ENCODE peak calls at places on chromosomes 13 and 19, in six cellular contexts. I is WTC11, P is HepG2, A is GM23338, L is GM12878, E is H1. B is an unnamed sample.

GRCh38 chr13:91185294-91185863 is 162.1 kb upstream of the MIR17HG start:
- DNase-seq in I (no peak), P (peak), A (peak), L (no peak), E (no peak), B (no peak)

GRCh38 chr13:37889102-37889501 is 19.5 kb upstream of the TRPC4 start:
- DNase-seq in I (no peak), P (no peak), A (no peak), L (no peak), E (no peak), B (no peak)

GRCh38 chr19:2544576-2545415 is 68.9 kb downstream of the GADD45B start:
- DNase-seq in I (peak), P (no peak), A (no peak), L (no peak), E (no peak), B (no peak)

GRCh38 chr13:38879278-38879677 is 111.4 kb downstream of the STOML3 start:
- DNase-seq in I (no peak), P (no peak), A (no peak), L (no peak), E (no peak), B (no peak)

GRCh38 chr19:31138077-31138476 is 211.2 kb downstream of the TSHZ3 start:
- DNase-seq in I (no peak), P (no peak), A (no peak), L (no peak), E (no peak), B (no peak)

GRCh38 chr13:84263354-84264069 is 381.2 kb upstream of the SLITRK1 start:
- DNase-seq in I (no peak), P (no peak), A (no peak), L (peak), E (no peak), B (no peak)

GRCh38 chr19:49763230-49763629 is at the start of gene TSKS:
- DNase-seq in I (no peak), P (no peak), A (no peak), L (no peak), E (no peak), B (no peak)

GRCh38 chr13:92074658-92075057 is 676.2 kb downstream of the GPC5 start:
- DNase-seq in I (peak), P (peak), A (peak), L (no peak), E (no peak), B (no peak)

GRCh38 chr13:64675256-64675892 is 2554.8 kb downstream of the PCDH9 start:
- DNase-seq in I (no peak), P (peak), A (no peak), L (no peak), E (no peak), B (no peak)

GRCh38 chr13:74629985-74630384 is 495.8 kb upstream of the KLF12 start:
- DNase-seq in I (no peak), P (no peak), A (no peak), L (no peak), E (no peak), B (no peak)

GRCh38 chr19:36838784-36839324 is 667 bp upstream of the ZNF790 start:
- DNase-seq in I (no peak), P (no peak), A (no peak), L (no peak), E (no peak), B (no peak)

GRCh38 chr19:36833430-36833829 is 4.8 kb downstream of the ZNF790 start:
- DNase-seq in I (no peak), P (no peak), A (no peak), L (no peak), E (no peak), B (no peak)

GRCh38 chr19:36837902-36838783 is at the start of gene ZNF790:
- DNase-seq in I (peak), P (peak), A (peak), L (peak), E (peak), B (peak)

DNA sequence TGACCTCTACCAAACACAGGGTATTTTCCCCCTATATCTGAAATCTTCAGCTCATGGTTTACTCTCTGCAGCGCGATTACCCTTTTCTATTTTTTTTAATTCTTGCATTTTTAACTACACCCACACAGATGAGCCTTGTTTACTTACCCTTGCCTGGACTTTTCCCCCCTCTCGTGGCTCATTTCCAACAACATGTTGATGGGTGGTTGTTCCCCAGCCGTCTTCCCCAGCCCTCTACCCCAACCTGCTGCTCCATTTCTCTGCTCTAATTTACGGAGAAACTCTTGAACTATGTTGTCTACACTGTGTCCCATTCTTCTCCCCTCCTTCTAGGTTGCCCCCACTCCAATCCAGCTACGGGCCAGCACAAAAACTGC is 674 bp downstream of the ZNF790 start:
- DNase-seq in I (no peak), P (peak), A (peak), L (no peak), E (no peak), B (no peak)
- TF ChIP-seq CREB1 in I (no peak), P (no peak), A (no peak), L (no peak), E (no peak), B (no peak)

DNA sequence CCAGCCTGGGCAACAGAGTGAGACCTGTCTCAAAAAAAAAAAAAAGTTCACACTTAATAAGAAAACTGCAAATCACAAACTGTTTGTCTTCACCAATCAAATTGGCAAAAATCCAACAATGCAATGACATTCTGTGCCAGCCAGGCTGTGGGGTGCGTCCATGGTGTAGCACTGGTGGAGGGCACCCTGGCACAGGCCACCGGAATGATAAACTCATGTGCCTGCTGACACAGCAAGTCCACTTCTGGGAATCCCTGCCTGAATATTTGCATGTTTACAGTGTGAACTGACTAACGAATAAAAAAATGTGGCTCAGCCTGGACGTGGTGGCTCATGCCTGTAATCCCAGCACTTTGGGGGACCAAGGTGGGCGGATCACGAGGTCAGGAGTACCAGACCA is 1.6 kb upstream of the LRRC25 start:
- DNase-seq in I (no peak), P (no peak), A (no peak), L (no peak), E (no peak), B (no peak)
- TF ChIP-seq CREB1 in I (no peak), P (no peak), A (no peak), L (no peak), E (no peak), B (no peak)

GRCh38 chr19:12840091-12841079 is 2.1 kb downstream of the MAST1 start:
- DNase-seq in I (peak), P (no peak), A (peak), L (no peak), E (peak), B (peak)
- TF ChIP-seq CREB1 in I (no peak), P (no peak), A (no peak), L (no peak), E (peak), B (no peak)

GRCh38 chr13:71514900-71515598 is 352.0 kb downstream of the DACH1 start:
- DNase-seq in I (no peak), P (no peak), A (no peak), L (no peak), E (no peak), B (no peak)
- TF ChIP-seq CREB1 in I (no peak), P (no peak), A (no peak), L (no peak), E (no peak), B (no peak)

GRCh38 chr13:89212186-89212585 is 1541.0 kb downstream of the SLITRK5 start:
- DNase-seq in I (no peak), P (no peak), A (no peak), L (no peak), E (no peak), B (no peak)
- TF ChIP-seq CREB1 in I (no peak), P (no peak), A (no peak), L (no peak), E (no peak), B (no peak)

DNA sequence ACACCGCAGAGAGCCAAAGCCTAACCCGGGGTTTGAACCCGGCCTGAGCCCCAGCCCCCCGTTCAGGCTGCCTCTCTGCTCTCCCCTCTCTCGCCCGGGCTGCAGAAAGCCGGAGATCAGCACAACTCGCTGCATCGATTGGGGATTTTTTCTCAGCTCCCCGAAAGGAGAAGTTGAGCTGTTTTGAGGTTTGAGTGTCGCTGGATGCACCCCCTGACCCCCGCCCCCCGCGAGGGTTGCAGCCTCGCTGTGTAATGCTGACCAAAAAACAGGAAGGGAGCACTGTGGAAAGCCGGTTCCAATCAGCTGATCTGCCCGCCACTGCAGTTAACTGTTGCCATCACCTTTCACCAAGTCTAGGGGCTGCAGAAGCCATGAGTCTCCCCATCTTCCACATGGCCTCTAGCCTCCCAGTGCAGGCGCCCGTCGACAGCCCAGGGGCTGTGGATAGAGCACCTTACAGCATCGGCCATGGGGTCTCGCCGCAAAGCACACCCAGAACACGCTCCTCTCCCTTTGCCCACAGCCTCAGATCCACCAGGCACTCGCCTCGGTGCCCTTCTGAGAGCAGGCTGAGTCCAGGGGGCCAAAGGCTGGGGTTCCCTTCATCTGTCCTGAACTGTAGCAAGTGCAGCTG is 34.5 kb downstream of the MYO9B start:
- DNase-seq in I (no peak), P (no peak), A (no peak), L (peak), E (no peak), B (no peak)
- TF ChIP-seq CREB1 in I (no peak), P (no peak), A (no peak), L (no peak), E (no peak), B (no peak)

GRCh38 chr13:104980571-104980970 is 1554.9 kb downstream of the EFNB2 start:
- DNase-seq in I (no peak), P (no peak), A (no peak), L (no peak), E (no peak), B (no peak)

GRCh38 chr13:104987621-104988020 is 1547.8 kb downstream of the EFNB2 start:
- DNase-seq in I (no peak), P (no peak), A (no peak), L (no peak), E (no peak), B (no peak)

GRCh38 chr13:104979281-104979680 is 1556.2 kb downstream of the EFNB2 start:
- DNase-seq in I (no peak), P (no peak), A (no peak), L (no peak), E (no peak), B (no peak)

GRCh38 chr13:104984296-104984818 is 1551.1 kb downstream of the EFNB2 start:
- DNase-seq in I (no peak), P (no peak), A (no peak), L (peak), E (no peak), B (no peak)
- TF ChIP-seq CREB1 in I (no peak), P (no peak), A (no peak), L (peak), E (no peak), B (no peak)

B was measured in K562.